ENCODE peak calls at places on chromosomes 11 and 22, in nine cellular contexts. One of them, this sample, is unnamed. For H3K4me1, the result is how much of the 10 kb centered on the place peaks cover.

GRCh38 chr11:74470526-74470925 is 3.2 kb upstream of the KCNE3 start:
- DNase-seq in OCI-LY7: no peak
- DNase-seq in ovary: no peak
- DNase-seq in endodermal cell: no peak
- DNase-seq in heart right ventricle: no peak
- DNase-seq in right lobe of liver: no peak
- DNase-seq in uterus: no peak
- DNase-seq in lower lobe of right lung: no peak
- DNase-seq in kidney: no peak
- DNase-seq in this sample: peak

GRCh38 chr11:116352881-116353280 is 419.9 kb downstream of the BUD13 start:
- DNase-seq in uterus: no peak
- DNase-seq in lower lobe of right lung: no peak
- DNase-seq in ovary: no peak
- DNase-seq in right lobe of liver: no peak
- DNase-seq in kidney: no peak
- DNase-seq in OCI-LY7: no peak
- DNase-seq in heart right ventricle: no peak
- DNase-seq in endodermal cell: no peak
- DNase-seq in this sample: no peak

GRCh38 chr11:104956528-104956927 is 11.8 kb downstream of the CASP4 start:
- DNase-seq in heart right ventricle: no peak
- DNase-seq in endodermal cell: no peak
- DNase-seq in lower lobe of right lung: no peak
- DNase-seq in uterus: no peak
- DNase-seq in kidney: no peak
- DNase-seq in right lobe of liver: no peak
- DNase-seq in ovary: no peak
- DNase-seq in OCI-LY7: no peak
- DNase-seq in this sample: no peak

GRCh38 chr22:30948930-30949342 is 19.6 kb downstream of the MORC2 start:
- DNase-seq in endodermal cell: no peak
- DNase-seq in lower lobe of right lung: no peak
- DNase-seq in right lobe of liver: no peak
- DNase-seq in heart right ventricle: no peak
- DNase-seq in ovary: no peak
- DNase-seq in kidney: no peak
- DNase-seq in OCI-LY7: no peak
- DNase-seq in uterus: no peak
- DNase-seq in this sample: no peak

GRCh38 chr11:69938206-69938605 is 119.0 kb upstream of the FGF3 start:
- DNase-seq in heart right ventricle: no peak
- DNase-seq in kidney: peak
- DNase-seq in right lobe of liver: peak
- DNase-seq in endodermal cell: peak
- DNase-seq in ovary: peak
- DNase-seq in lower lobe of right lung: peak
- DNase-seq in uterus: no peak
- DNase-seq in OCI-LY7: no peak
- DNase-seq in this sample: peak

GRCh38 chr11:132072044-132072879 is 701.8 kb downstream of the NTM start:
- DNase-seq in right lobe of liver: no peak
- DNase-seq in endodermal cell: no peak
- DNase-seq in OCI-LY7: no peak
- DNase-seq in ovary: no peak
- DNase-seq in heart right ventricle: no peak
- DNase-seq in uterus: no peak
- DNase-seq in lower lobe of right lung: no peak
- DNase-seq in kidney: no peak
- DNase-seq in this sample: no peak

GRCh38 chr22:30730351-30730750 is 35.7 kb downstream of the OSBP2 start:
- DNase-seq in endodermal cell: no peak
- DNase-seq in lower lobe of right lung: no peak
- DNase-seq in kidney: no peak
- DNase-seq in ovary: no peak
- DNase-seq in uterus: no peak
- DNase-seq in right lobe of liver: no peak
- DNase-seq in heart right ventricle: no peak
- DNase-seq in OCI-LY7: no peak
- DNase-seq in this sample: no peak

GRCh38 chr11:3122775-3123201 is 42.3 kb downstream of the OSBPL5 start:
- DNase-seq in right lobe of liver: peak
- DNase-seq in uterus: peak
- DNase-seq in lower lobe of right lung: peak
- DNase-seq in OCI-LY7: no peak
- DNase-seq in ovary: peak
- DNase-seq in heart right ventricle: no peak
- DNase-seq in endodermal cell: no peak
- DNase-seq in kidney: peak
- DNase-seq in this sample: peak

GRCh38 chr11:74636633-74637184 is 44.3 kb downstream of the POLD3 start:
- DNase-seq in heart right ventricle: no peak
- DNase-seq in right lobe of liver: no peak
- DNase-seq in endodermal cell: no peak
- DNase-seq in uterus: no peak
- DNase-seq in ovary: no peak
- DNase-seq in lower lobe of right lung: no peak
- DNase-seq in kidney: no peak
- DNase-seq in OCI-LY7: no peak
- DNase-seq in this sample: no peak

GRCh38 chr11:87076260-87076783 is 38.6 kb downstream of the TMEM135 start:
- DNase-seq in lower lobe of right lung: no peak
- DNase-seq in right lobe of liver: no peak
- DNase-seq in heart right ventricle: no peak
- DNase-seq in endodermal cell: no peak
- DNase-seq in kidney: no peak
- DNase-seq in ovary: no peak
- DNase-seq in uterus: no peak
- DNase-seq in OCI-LY7: no peak
- DNase-seq in this sample: no peak

GRCh38 chr11:2513441-2513840 is 68.6 kb downstream of the KCNQ1 start:
- DNase-seq in kidney: peak
- DNase-seq in uterus: no peak
- DNase-seq in ovary: no peak
- DNase-seq in right lobe of liver: no peak
- DNase-seq in heart right ventricle: no peak
- DNase-seq in endodermal cell: no peak
- DNase-seq in lower lobe of right lung: no peak
- DNase-seq in OCI-LY7: no peak
- DNase-seq in this sample: peak

GRCh38 chr11:114145166-114145695 is 85.7 kb downstream of the ZBTB16 start:
- DNase-seq in endodermal cell: no peak
- DNase-seq in lower lobe of right lung: no peak
- DNase-seq in uterus: no peak
- DNase-seq in heart right ventricle: no peak
- DNase-seq in OCI-LY7: no peak
- DNase-seq in ovary: no peak
- DNase-seq in right lobe of liver: no peak
- DNase-seq in kidney: no peak
- DNase-seq in this sample: no peak

GRCh38 chr11:396948-397548 is 3.0 kb downstream of the PKP3 start:
- DNase-seq in OCI-LY7: no peak
- DNase-seq in kidney: peak
- DNase-seq in ovary: peak
- DNase-seq in right lobe of liver: no peak
- DNase-seq in heart right ventricle: peak
- DNase-seq in lower lobe of right lung: peak
- DNase-seq in uterus: peak
- DNase-seq in endodermal cell: no peak
- DNase-seq in this sample: peak

GRCh38 chr11:102197759-102198158 is 87.5 kb downstream of the YAP1 start:
- DNase-seq in right lobe of liver: no peak
- DNase-seq in endodermal cell: peak
- DNase-seq in kidney: no peak
- DNase-seq in ovary: no peak
- DNase-seq in lower lobe of right lung: no peak
- DNase-seq in OCI-LY7: no peak
- DNase-seq in uterus: no peak
- DNase-seq in heart right ventricle: no peak
- DNase-seq in this sample: no peak

GRCh38 chr22:19998991-19999820 is 17.4 kb downstream of the ARVCF start:
- DNase-seq in kidney: peak
- DNase-seq in OCI-LY7: no peak
- DNase-seq in uterus: no peak
- DNase-seq in heart right ventricle: no peak
- DNase-seq in ovary: no peak
- DNase-seq in lower lobe of right lung: no peak
- DNase-seq in right lobe of liver: peak
- DNase-seq in endodermal cell: no peak
- DNase-seq in this sample: peak

GRCh38 chr11:35412285-35412684 is 7.1 kb downstream of the SLC1A2 start:
- DNase-seq in endodermal cell: no peak
- DNase-seq in ovary: no peak
- DNase-seq in uterus: no peak
- DNase-seq in OCI-LY7: no peak
- DNase-seq in heart right ventricle: no peak
- DNase-seq in lower lobe of right lung: no peak
- DNase-seq in kidney: no peak
- DNase-seq in right lobe of liver: no peak
- DNase-seq in this sample: no peak

GRCh38 chr11:40445391-40445790 is 1014.1 kb downstream of the LRRC4C start:
- DNase-seq in kidney: no peak
- DNase-seq in right lobe of liver: no peak
- DNase-seq in OCI-LY7: no peak
- DNase-seq in endodermal cell: no peak
- DNase-seq in uterus: no peak
- DNase-seq in lower lobe of right lung: no peak
- DNase-seq in ovary: no peak
- DNase-seq in heart right ventricle: no peak
- DNase-seq in this sample: no peak

DNA sequence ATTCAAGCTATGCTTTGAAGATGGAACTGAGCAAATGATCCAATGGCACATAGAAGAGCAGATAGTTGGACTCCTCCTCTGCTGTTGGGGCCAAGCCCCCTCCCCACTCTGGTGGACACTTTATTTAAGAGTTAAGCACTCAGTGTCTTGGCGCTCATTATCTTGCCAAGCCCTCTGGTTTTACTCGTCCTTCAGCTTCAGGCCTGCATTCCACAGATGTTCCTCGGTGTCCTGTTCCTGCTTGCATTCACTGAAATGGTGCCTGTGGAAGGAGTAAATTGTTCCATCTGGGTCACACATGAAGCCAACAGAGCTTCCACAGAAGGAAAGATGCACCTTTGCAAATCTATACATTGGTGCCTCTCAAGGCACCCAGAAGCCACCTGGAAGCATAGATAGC is 26.1 kb downstream of the MAML2 start:
- DNase-seq in lower lobe of right lung: no peak
- DNase-seq in endodermal cell: no peak
- DNase-seq in kidney: no peak
- DNase-seq in heart right ventricle: no peak
- DNase-seq in right lobe of liver: no peak
- DNase-seq in OCI-LY7: no peak
- DNase-seq in ovary: no peak
- DNase-seq in uterus: no peak
- DNase-seq in this sample: no peak
- H3K4me1 ChIP-seq in lower lobe of right lung: half or more
- H3K4me1 ChIP-seq in endodermal cell: under half
- H3K4me1 ChIP-seq in kidney: under half
- H3K4me1 ChIP-seq in heart right ventricle: under half
- H3K4me1 ChIP-seq in right lobe of liver: under half
- H3K4me1 ChIP-seq in OCI-LY7: under half
- H3K4me1 ChIP-seq in ovary: under half
- H3K4me1 ChIP-seq in uterus: under half
- H3K4me1 ChIP-seq in this sample: under half

DNA sequence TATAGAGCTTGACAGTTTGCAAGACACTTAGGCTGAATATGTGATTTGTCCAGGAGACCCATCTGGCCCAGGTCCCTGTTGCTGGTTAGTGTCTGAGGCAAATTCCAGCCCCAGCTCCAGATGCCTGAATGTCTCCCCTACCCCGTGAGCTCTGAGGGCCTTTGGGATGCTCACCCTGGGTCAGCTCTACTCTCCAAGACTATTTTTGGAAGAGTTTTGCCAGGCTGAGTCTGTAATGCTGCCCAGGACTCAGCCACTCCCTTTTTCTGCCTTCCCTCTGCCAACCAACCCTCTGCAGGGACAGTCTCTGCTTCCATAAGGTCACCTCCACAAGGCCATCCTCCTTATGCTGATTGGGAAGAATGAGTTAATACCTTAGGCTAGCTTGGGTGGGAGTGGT is 66.3 kb downstream of the CABIN1 start:
- DNase-seq in lower lobe of right lung: no peak
- DNase-seq in uterus: no peak
- DNase-seq in OCI-LY7: no peak
- DNase-seq in endodermal cell: no peak
- DNase-seq in ovary: peak
- DNase-seq in heart right ventricle: peak
- DNase-seq in right lobe of liver: no peak
- DNase-seq in kidney: no peak
- DNase-seq in this sample: peak
- H3K4me3 ChIP-seq in lower lobe of right lung: no peak
- H3K4me3 ChIP-seq in uterus: no peak
- H3K4me3 ChIP-seq in OCI-LY7: no peak
- H3K4me3 ChIP-seq in endodermal cell: no peak
- H3K4me3 ChIP-seq in ovary: no peak
- H3K4me3 ChIP-seq in heart right ventricle: no peak
- H3K4me3 ChIP-seq in right lobe of liver: no peak
- H3K4me3 ChIP-seq in kidney: no peak
- H3K4me3 ChIP-seq in this sample: no peak

GRCh38 chr22:24011735-24012068 is 598 bp downstream of the CABIN1 start:
- DNase-seq in kidney: no peak
- DNase-seq in right lobe of liver: no peak
- DNase-seq in OCI-LY7: no peak
- DNase-seq in heart right ventricle: no peak
- DNase-seq in ovary: no peak
- DNase-seq in lower lobe of right lung: no peak
- DNase-seq in uterus: no peak
- DNase-seq in endodermal cell: no peak
- DNase-seq in this sample: no peak
- H3K4me1 ChIP-seq in kidney: under half
- H3K4me1 ChIP-seq in right lobe of liver: under half
- H3K4me1 ChIP-seq in OCI-LY7: under half
- H3K4me1 ChIP-seq in heart right ventricle: under half
- H3K4me1 ChIP-seq in ovary: under half
- H3K4me1 ChIP-seq in lower lobe of right lung: under half
- H3K4me1 ChIP-seq in uterus: under half
- H3K4me1 ChIP-seq in endodermal cell: under half
- H3K4me1 ChIP-seq in this sample: under half

DNA sequence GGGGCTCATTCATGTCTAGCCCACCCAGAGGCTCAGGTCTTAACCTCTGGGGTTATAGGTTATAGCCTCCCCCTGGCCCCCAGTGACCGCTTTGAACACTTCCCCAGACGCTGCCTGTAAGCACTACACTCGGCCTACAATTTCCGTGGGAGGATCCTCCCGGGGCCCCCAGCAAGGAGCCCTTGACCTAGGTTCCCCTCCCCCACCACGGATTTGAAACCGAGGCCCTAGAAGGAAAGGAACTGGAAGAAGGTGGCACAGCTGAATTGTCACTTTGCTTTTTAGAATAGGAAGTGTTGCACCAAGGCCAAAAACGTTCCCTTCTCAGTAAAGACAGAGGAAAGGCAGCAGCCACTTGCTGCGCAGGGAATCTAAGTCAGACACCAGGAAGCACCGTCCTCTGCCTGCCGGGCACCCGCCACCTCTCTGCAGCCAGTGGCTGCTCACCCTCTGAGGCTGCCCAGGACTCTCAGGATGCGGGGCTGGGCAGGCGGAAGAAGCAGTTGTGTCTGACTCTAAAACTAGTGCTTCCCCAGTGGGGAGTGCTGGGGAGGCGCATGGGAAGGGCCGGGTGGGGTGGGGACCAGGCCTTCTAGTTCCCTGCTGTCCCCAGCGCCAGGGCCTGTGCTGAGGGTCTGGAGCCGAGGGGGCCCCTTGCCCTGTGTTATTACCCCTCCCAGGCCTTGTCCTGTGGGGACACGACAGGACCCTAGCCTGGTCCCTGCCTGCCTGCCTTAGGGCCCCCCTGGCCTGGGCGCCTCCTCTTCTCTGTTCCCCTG is 7.9 kb upstream of the FLRT1 start:
- DNase-seq in lower lobe of right lung: no peak
- DNase-seq in endodermal cell: no peak
- DNase-seq in ovary: no peak
- DNase-seq in heart right ventricle: no peak
- DNase-seq in kidney: no peak
- DNase-seq in right lobe of liver: no peak
- DNase-seq in OCI-LY7: peak
- DNase-seq in uterus: no peak
- DNase-seq in this sample: no peak
- H3K4me3 ChIP-seq in lower lobe of right lung: no peak
- H3K4me3 ChIP-seq in endodermal cell: no peak
- H3K4me3 ChIP-seq in ovary: no peak
- H3K4me3 ChIP-seq in heart right ventricle: no peak
- H3K4me3 ChIP-seq in kidney: no peak
- H3K4me3 ChIP-seq in right lobe of liver: no peak
- H3K4me3 ChIP-seq in OCI-LY7: no peak
- H3K4me3 ChIP-seq in uterus: no peak
- H3K4me3 ChIP-seq in this sample: no peak